ENCODE peak calls at places on chromosomes 7 and 10, in five cellular contexts. O, D, N, F and V are unnamed samples.

GRCh38 chr10:19815478-19816419 is 483 bp upstream of the PLXDC2 start:
- DNase-seq in O (no peak), D (no peak), N (no peak), F (peak; percentile 79), V (no peak)

GRCh38 chr10:103888113-103888841 is 29.7 kb downstream of the STN1 start:
- DNase-seq in O (no peak), D (no peak), N (peak; percentile 85), F (peak; percentile 85), V (no peak)

GRCh38 chr7:69617364-69617763 is 19.1 kb downstream of the AUTS2 start:
- DNase-seq in O (no peak), D (no peak), N (no peak), F (no peak), V (no peak)

GRCh38 chr7:159323359-159323758 is 178.7 kb upstream of the VIPR2 start:
- DNase-seq in O (no peak), D (no peak), N (no peak), F (no peak), V (no peak)

GRCh38 chr7:66668677-66669076 is 40.0 kb downstream of the KCTD7 start:
- DNase-seq in O (no peak), D (no peak), N (no peak), F (no peak), V (no peak)

GRCh38 chr10:71582019-71582418 is 137.6 kb downstream of the C10orf105 start:
- DNase-seq in O (no peak), D (no peak), N (peak; percentile 61), F (peak; percentile 28), V (no peak)

GRCh38 chr10:118495499-118495898 is 99.9 kb downstream of the PRLHR start:
- DNase-seq in O (no peak), D (no peak), N (no peak), F (no peak), V (no peak)

GRCh38 chr7:82376739-82377138 is 66.8 kb downstream of the CACNA2D1 start:
- DNase-seq in O (no peak), D (no peak), N (no peak), F (no peak), V (no peak)

GRCh38 chr7:136869006-136869961 is 832 bp downstream of the CHRM2 start:
- DNase-seq in O (no peak), D (no peak), N (peak; percentile 24), F (no peak), V (no peak)

GRCh38 chr10:129522041-129522585 is 55.1 kb downstream of the MGMT start:
- DNase-seq in O (no peak), D (no peak), N (no peak), F (no peak), V (no peak)

GRCh38 chr7:47474937-47475879 is 106.7 kb downstream of the TNS3 start:
- DNase-seq in O (no peak), D (peak; percentile 92), N (peak; percentile 93), F (peak; percentile 91), V (peak; percentile 44)

GRCh38 chr10:123395906-123396305 is 241.7 kb downstream of the BUB3 start:
- DNase-seq in O (no peak), D (no peak), N (no peak), F (no peak), V (no peak)

GRCh38 chr10:93199221-93199681 is 125.6 kb downstream of the CYP26A1 start:
- DNase-seq in O (no peak), D (peak; percentile 60), N (peak; percentile 95), F (peak; percentile 68), V (no peak)

GRCh38 chr7:78149787-78150186 is 351.2 kb downstream of the PHTF2 start:
- DNase-seq in O (no peak), D (peak; percentile 76), N (peak; percentile 88), F (no peak), V (no peak)

GRCh38 chr7:42734568-42734967 is 177.3 kb downstream of the C7orf25 start:
- DNase-seq in O (no peak), D (no peak), N (peak; percentile 18), F (no peak), V (no peak)

GRCh38 chr7:155303897-155304296 is 6.2 kb downstream of the INSIG1 start:
- DNase-seq in O (no peak), D (no peak), N (no peak), F (no peak), V (no peak)

GRCh38 chr10:96889415-96890171 is 57.5 kb downstream of the LCOR start:
- DNase-seq in O (no peak), D (no peak), N (no peak), F (no peak), V (no peak)

GRCh38 chr10:91479583-91479982 is 69.4 kb downstream of the HECTD2 start:
- DNase-seq in O (no peak), D (no peak), N (no peak), F (no peak), V (no peak)

GRCh38 chr7:2923886-2924574 is 79.9 kb upstream of the GNA12 start:
- DNase-seq in O (no peak), D (no peak), N (no peak), F (no peak), V (no peak)

GRCh38 chr7:101179780-101180755 is at the start of gene NAT16:
- DNase-seq in O (no peak), D (no peak), N (no peak), F (no peak), V (no peak)

GRCh38 chr10:10489765-10490164 is 527.9 kb upstream of the CELF2 start:
- DNase-seq in O (no peak), D (no peak), N (peak; percentile 10), F (no peak), V (no peak)

GRCh38 chr7:460374-461117 is 59.1 kb downstream of the PDGFA start:
- DNase-seq in O (no peak), D (no peak), N (peak; percentile 77), F (no peak), V (no peak)

GRCh38 chr7:424301-424935 is 95.2 kb downstream of the PDGFA start:
- DNase-seq in O (no peak), D (no peak), N (no peak), F (no peak), V (no peak)

GRCh38 chr7:156861212-156861611 is 31.8 kb downstream of the LMBR1 start:
- DNase-seq in O (no peak), D (no peak), N (no peak), F (no peak), V (no peak)

GRCh38 chr10:96397902-96398301 is 39.1 kb upstream of the OPALIN start:
- DNase-seq in O (no peak), D (no peak), N (no peak), F (no peak), V (no peak)

GRCh38 chr7:41247128-41247865 is 455.6 kb downstream of the INHBA start:
- DNase-seq in O (no peak), D (no peak), N (no peak), F (no peak), V (no peak)

GRCh38 chr10:10804998-10805737 is 212.5 kb upstream of the CELF2 start:
- DNase-seq in O (no peak), D (no peak), N (peak; percentile 94), F (no peak), V (no peak)

GRCh38 chr7:108598858-108599257 is 29.2 kb downstream of the DNAJB9 start:
- DNase-seq in O (no peak), D (no peak), N (no peak), F (no peak), V (no peak)

GRCh38 chr7:136919820-136920219 is 51.4 kb downstream of the CHRM2 start:
- DNase-seq in O (no peak), D (no peak), N (no peak), F (no peak), V (no peak)

GRCh38 chr7:143392875-143393266 is 11.7 kb downstream of the ZYX start:
- DNase-seq in O (no peak), D (no peak), N (peak; percentile 37), F (no peak), V (no peak)

GRCh38 chr7:35729061-35729783 is 34.3 kb upstream of the HERPUD2 start:
- DNase-seq in O (no peak), D (no peak), N (no peak), F (no peak), V (peak; percentile 69)

GRCh38 chr10:103481974-103482531 is 3.0 kb upstream of the CALHM3 start:
- DNase-seq in O (no peak), D (peak; percentile 33), N (peak; percentile 74), F (peak; percentile 38), V (no peak)

GRCh38 chr10:8487346-8487745 is 432.9 kb downstream of the GATA3 start:
- DNase-seq in O (no peak), D (no peak), N (no peak), F (no peak), V (no peak)

GRCh38 chr10:97129666-97130065 is 56.1 kb downstream of the SLIT1 start:
- DNase-seq in O (no peak), D (no peak), N (no peak), F (no peak), V (no peak)

GRCh38 chr10:96365571-96365970 is 6.8 kb upstream of the OPALIN start:
- DNase-seq in O (no peak), D (no peak), N (no peak), F (no peak), V (no peak)